ENCODE peak calls at places on chromosomes 7 and 10, in four cellular contexts. V, G, K and O are unnamed samples. For H3K9me3, the result is how much of the 10 kb centered on the place peaks cover.

GRCh38 chr7:10931161-10931560 is 42.5 kb upstream of the PHF14 start:
- DNase-seq in K (no peak), V (no peak), G (no peak), O (no peak)

GRCh38 chr7:68511281-68511680 is 1087.0 kb upstream of the AUTS2 start:
- DNase-seq in G (no peak), V (no peak), K (no peak), O (no peak)

GRCh38 chr7:132244917-132245480 is 331.3 kb downstream of the PLXNA4 start:
- DNase-seq in G (no peak), K (no peak), V (no peak), O (no peak)

GRCh38 chr7:94882891-94883290 is 24.5 kb upstream of the PPP1R9A start:
- DNase-seq in G (no peak), K (no peak), V (no peak), O (no peak)

GRCh38 chr7:133109816-133110215 is 27.9 kb upstream of the CHCHD3 start:
- DNase-seq in K (no peak), G (no peak), V (no peak), O (no peak)

GRCh38 chr7:151793531-151793935 is 83.4 kb downstream of the PRKAG2 start:
- DNase-seq in G (no peak), K (no peak), V (no peak), O (no peak)

GRCh38 chr7:41567350-41568114 is 135.4 kb downstream of the INHBA start:
- DNase-seq in V (no peak), G (no peak), K (no peak), O (no peak)

GRCh38 chr7:136053689-136054485 is 76.7 kb upstream of the MTPN start:
- DNase-seq in K (peak), V (no peak), G (no peak), O (no peak)

GRCh38 chr10:132272061-132272766 is 35.5 kb downstream of the STK32C start:
- DNase-seq in V (no peak), K (no peak), G (no peak), O (no peak)

GRCh38 chr10:121928528-121928884 is 675 bp upstream of the ATE1 start:
- DNase-seq in K (no peak), V (no peak), G (no peak), O (no peak)

GRCh38 chr10:18610517-18610916 is 40.9 kb downstream of the NSUN6 start:
- DNase-seq in V (peak), K (peak), G (peak), O (peak)

GRCh38 chr7:20488850-20489249 is 126.6 kb upstream of the ABCB5 start:
- DNase-seq in V (no peak), K (no peak), G (no peak), O (no peak)

GRCh38 chr7:105896407-105896842 is 20.0 kb upstream of the ATXN7L1 start:
- DNase-seq in V (no peak), K (no peak), G (no peak), O (no peak)

GRCh38 chr7:151663382-151664100 is 143.8 kb upstream of the RHEB start:
- DNase-seq in G (no peak), V (no peak), K (no peak), O (no peak)

GRCh38 chr10:117632406-117632805 is 89.9 kb downstream of the EMX2 start:
- DNase-seq in G (no peak), V (no peak), K (no peak), O (no peak)

GRCh38 chr7:4162845-4163564 is 519.1 kb upstream of the FOXK1 start:
- DNase-seq in V (no peak), K (no peak), G (no peak), O (no peak)

GRCh38 chr7:7228967-7229366 is 46.6 kb downstream of the C1GALT1 start:
- DNase-seq in G (no peak), V (no peak), K (no peak), O (no peak)

GRCh38 chr10:71727429-71728217 is 8.0 kb upstream of the C10orf105 start:
- DNase-seq in V (peak), G (no peak), K (peak), O (no peak)

GRCh38 chr7:130695840-130696239 is 9.5 kb upstream of the TSGA13 start:
- DNase-seq in K (peak), G (peak), V (peak), O (peak)

GRCh38 chr7:468681-469590 is 50.7 kb downstream of the PDGFA start:
- DNase-seq in V (no peak), G (no peak), K (no peak), O (no peak)

GRCh38 chr7:69608049-69608448 is 9.8 kb downstream of the AUTS2 start:
- DNase-seq in G (no peak), K (no peak), V (no peak), O (no peak)

GRCh38 chr10:123393170-123393569 is 239.0 kb downstream of the BUB3 start:
- DNase-seq in G (no peak), K (no peak), V (no peak), O (no peak)

GRCh38 chr7:105996860-105997737 is 34.0 kb downstream of the CDHR3 start:
- DNase-seq in K (no peak), G (no peak), V (peak), O (no peak)

GRCh38 chr7:40922316-40922670 is 780.6 kb downstream of the INHBA start:
- DNase-seq in G (no peak), K (no peak), V (no peak), O (no peak)

GRCh38 chr10:46024948-46025347 is 5.5 kb downstream of the NCOA4 start:
- DNase-seq in K (no peak), G (no peak), V (no peak), O (no peak)

GRCh38 chr7:877312-878232 is 1.2 kb downstream of the GET4 start:
- DNase-seq in G (no peak), K (peak), V (peak), O (no peak)

GRCh38 chr7:16989883-16990413 is 108.2 kb upstream of the AGR3 start:
- DNase-seq in G (peak), K (no peak), V (peak), O (peak)

GRCh38 chr10:11919271-11919670 is 96.1 kb downstream of the PROSER2 start:
- DNase-seq in V (no peak), G (no peak), K (no peak), O (no peak)

GRCh38 chr7:35450456-35450855 is 196.6 kb upstream of the TBX20 start:
- DNase-seq in K (no peak), V (no peak), G (no peak), O (no peak)

GRCh38 chr7:94001396-94001795 is 2.8 kb downstream of the BET1 start:
- DNase-seq in G (no peak), K (no peak), V (no peak), O (no peak)

GRCh38 chr7:90569368-90569767 is 26.8 kb upstream of the CDK14 start:
- DNase-seq in V (no peak), G (no peak), K (no peak), O (no peak)

GRCh38 chr7:100429637-100430449 is at the start of gene MEPCE:
- DNase-seq in K (peak), G (peak), V (peak), O (peak)

GRCh38 chr10:61620511-61620910 is 42.2 kb upstream of the CABCOCO1 start:
- DNase-seq in G (no peak), V (no peak), K (no peak), O (no peak)

GRCh38 chr7:98462926-98463325 is 62.0 kb upstream of the BAIAP2L1 start:
- DNase-seq in G (no peak), K (no peak), V (no peak), O (no peak)

GRCh38 chr10:47140752-47141348 is 159.1 kb upstream of the GDF10 start:
- DNase-seq in V (no peak), K (no peak), G (no peak), O (no peak)

GRCh38 chr10:75469018-75469616 is 37.7 kb downstream of the LRMDA start:
- DNase-seq in K (no peak), V (peak), G (no peak), O (no peak)

GRCh38 chr10:5447611-5448071 is 35.3 kb downstream of the NET1 start:
- DNase-seq in V (no peak), K (no peak), G (no peak), O (no peak)

GRCh38 chr10:29482591-29483421 is 152.0 kb downstream of the SVIL start:
- DNase-seq in K (no peak), V (peak), G (no peak), O (no peak)

GRCh38 chr10:7192831-7193348 is 217.9 kb downstream of the SFMBT2 start:
- DNase-seq in G (no peak), V (no peak), K (no peak), O (no peak)

DNA sequence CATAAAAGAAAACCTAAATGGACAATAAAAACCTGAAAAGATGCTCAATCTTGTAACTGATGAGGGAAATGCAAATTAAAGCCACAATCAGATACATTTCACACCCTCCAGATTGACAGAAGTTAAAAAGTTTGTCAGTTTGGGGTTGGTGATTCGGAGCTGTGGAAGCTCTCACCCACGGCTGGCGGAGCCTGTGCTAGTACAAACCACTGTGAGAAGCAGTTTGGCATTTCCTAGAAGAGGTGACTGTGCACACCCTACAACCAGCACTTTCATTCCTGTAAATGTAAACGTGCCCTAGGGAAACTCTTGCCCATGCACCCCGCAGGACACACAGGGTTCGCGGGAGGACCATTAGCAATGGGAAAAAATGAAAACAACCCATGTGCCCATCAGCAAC is 114.1 kb downstream of the BMS1 start:
- DNase-seq in G (no peak), V (no peak), K (no peak), O (no peak)
- H3K9me3 ChIP-seq in G (under half), V (under half), K (under half), O (under half)

DNA sequence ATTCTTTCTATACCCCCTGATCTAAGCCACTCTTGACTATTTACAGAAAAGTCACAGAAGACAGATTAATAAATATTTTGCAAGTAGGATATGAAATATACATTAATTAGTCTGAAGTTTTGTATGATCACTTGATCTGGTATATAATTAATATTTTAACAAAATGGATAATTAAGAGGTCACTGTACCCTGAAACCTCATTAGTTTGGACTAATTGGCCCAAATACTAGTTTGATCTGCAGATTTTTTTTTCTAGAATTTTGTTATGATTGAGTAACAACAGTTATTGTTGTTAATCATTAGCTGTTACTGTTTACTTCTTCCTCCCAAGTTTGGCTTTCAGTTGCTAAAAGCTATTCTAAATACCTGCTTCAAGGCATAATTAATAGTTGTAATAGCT is 2.7 kb downstream of the NHLRC2 start:
- DNase-seq in V (no peak), G (no peak), K (no peak), O (no peak)
- TF ChIP-seq REST in V (no peak), G (no peak), K (no peak), O (no peak)

GRCh38 chr10:81027223-81027622 is 489.5 kb downstream of the SH2D4B start:
- DNase-seq in V (no peak), K (no peak), G (no peak), O (no peak)
- TF ChIP-seq TCF7L2 in V (no peak), K (no peak), G (no peak), O (no peak)

GRCh38 chr10:1548146-1548545 is 189.2 kb downstream of the ADARB2 start:
- DNase-seq in V (no peak), G (no peak), K (no peak), O (no peak)
- H3K9me3 ChIP-seq in V (under half), G (under half), K (under half), O (under half)

GRCh38 chr7:78139335-78139734 is 340.8 kb downstream of the PHTF2 start:
- DNase-seq in G (no peak), V (no peak), K (no peak), O (no peak)
- TF ChIP-seq REST in G (no peak), V (no peak), K (no peak), O (no peak)

GRCh38 chr10:78362406-78363022 is 328.9 kb downstream of the RPS24 start:
- DNase-seq in V (no peak), K (no peak), G (no peak), O (no peak)
- TF ChIP-seq TCF7L2 in V (no peak), K (no peak), G (no peak), O (no peak)